ENCODE peak calls at places on chromosomes 13 and 19, in five cellular contexts. P is breast epithelium, C is lower leg skin, Y is fibroblast of lung, F is AG04450. K is an unnamed sample.

GRCh38 chr19:35021016-35021415 is 9.3 kb upstream of the SCN1B start:
- DNase-seq in P (no peak), C (no peak), Y (no peak), F (no peak), K (no peak)

GRCh38 chr19:34120846-34121639 is 51.3 kb upstream of the LSM14A start:
- DNase-seq in P (no peak), C (no peak), Y (peak; percentile 34), F (peak; percentile 20), K (peak; percentile 69)

GRCh38 chr13:36157475-36157874 is 26.3 kb upstream of the DCLK1 start:
- DNase-seq in P (no peak), C (no peak), Y (no peak), F (no peak), K (no peak)

GRCh38 chr13:31538067-31539042 is 201.0 kb upstream of the RXFP2 start:
- DNase-seq in P (no peak), C (no peak), Y (peak; percentile 29), F (no peak), K (peak; percentile 22)

GRCh38 chr19:32265991-32266390 is 79.4 kb upstream of the ZNF507 start:
- DNase-seq in P (no peak), C (no peak), Y (no peak), F (no peak), K (no peak)

GRCh38 chr13:84821261-84821660 is 939.0 kb upstream of the SLITRK1 start:
- DNase-seq in P (no peak), C (no peak), Y (peak; percentile 11), F (no peak), K (no peak)

GRCh38 chr19:32349724-32350475 is 4.5 kb downstream of the ZNF507 start:
- DNase-seq in P (no peak), C (no peak), Y (no peak), F (no peak), K (no peak)

GRCh38 chr13:110334256-110334655 is 27.2 kb downstream of the COL4A2 start:
- DNase-seq in P (no peak), C (no peak), Y (peak; percentile 96), F (no peak), K (no peak)

GRCh38 chr19:55465460-55466245 is 1.1 kb upstream of the C19orf85 start:
- DNase-seq in P (no peak), C (no peak), Y (no peak), F (no peak), K (no peak)

GRCh38 chr13:110913322-110913721 is 1.5 kb downstream of the ANKRD10 start:
- DNase-seq in P (no peak), C (no peak), Y (peak; percentile 33), F (no peak), K (peak; percentile 16)

GRCh38 chr19:34962945-34963530 is 991 bp downstream of the ZNF792 start:
- DNase-seq in P (no peak), C (no peak), Y (no peak), F (no peak), K (peak; percentile 37)

GRCh38 chr19:49338691-49339363 is 3.6 kb downstream of the CD37 start:
- DNase-seq in P (peak; percentile 94), C (peak; percentile 84), Y (peak; percentile 49), F (no peak), K (peak; percentile 99)

GRCh38 chr19:7869910-7870511 is 4.2 kb downstream of the PRR36 start:
- DNase-seq in P (peak; percentile 78), C (no peak), Y (no peak), F (no peak), K (peak; percentile 92)

GRCh38 chr13:24127116-24127631 is 33.3 kb upstream of the SPATA13 start:
- DNase-seq in P (no peak), C (no peak), Y (peak; percentile 31), F (no peak), K (no peak)

GRCh38 chr19:956747-957451 is 27.2 kb upstream of the WDR18 start:
- DNase-seq in P (no peak), C (no peak), Y (peak; percentile 65), F (no peak), K (peak; percentile 87)

GRCh38 chr13:47639716-47640447 is 361.2 kb downstream of the SUCLA2 start:
- DNase-seq in P (no peak), C (no peak), Y (no peak), F (no peak), K (no peak)

GRCh38 chr13:70237131-70237530 is 128.9 kb upstream of the KLHL1 start:
- DNase-seq in P (no peak), C (no peak), Y (peak; percentile 23), F (no peak), K (no peak)

GRCh38 chr19:19661141-19661674 is 2.3 kb downstream of the ATP13A1 start:
- DNase-seq in P (no peak), C (no peak), Y (no peak), F (no peak), K (peak; percentile 13)

GRCh38 chr19:32219881-32220552 is 125.4 kb upstream of the ZNF507 start:
- DNase-seq in P (no peak), C (peak; percentile 50), Y (no peak), F (no peak), K (no peak)

GRCh38 chr13:83738407-83738806 is 143.9 kb downstream of the SLITRK1 start:
- DNase-seq in P (no peak), C (no peak), Y (no peak), F (no peak), K (no peak)

GRCh38 chr19:48724796-48725753 is 5.5 kb upstream of the MAMSTR start:
- DNase-seq in P (no peak), C (peak; percentile 61), Y (peak; percentile 81), F (peak; percentile 63), K (peak; percentile 89)

GRCh38 chr13:71661921-71662320 is 205.1 kb downstream of the DACH1 start:
- DNase-seq in P (no peak), C (no peak), Y (peak; percentile 86), F (no peak), K (no peak)

GRCh38 chr13:50494110-50494509 is 349.4 kb downstream of the DLEU7 start:
- DNase-seq in P (no peak), C (no peak), Y (no peak), F (no peak), K (no peak)

GRCh38 chr19:33273881-33274662 is 28.3 kb downstream of the CEBPA start:
- DNase-seq in P (no peak), C (no peak), Y (peak; percentile 88), F (peak; percentile 34), K (no peak)

GRCh38 chr19:10104665-10105221 is 1.4 kb upstream of the PPAN start:
- DNase-seq in P (no peak), C (no peak), Y (no peak), F (no peak), K (peak; percentile 41)

GRCh38 chr19:22261596-22261995 is 24.6 kb upstream of the ZNF729 start:
- DNase-seq in P (no peak), C (no peak), Y (no peak), F (no peak), K (no peak)

GRCh38 chr13:102960959-102961358 is 105.3 kb downstream of the SLC10A2 start:
- DNase-seq in P (no peak), C (no peak), Y (no peak), F (no peak), K (no peak)

GRCh38 chr19:19460258-19460731 is 54.8 kb downstream of the GATAD2A start:
- DNase-seq in P (no peak), C (no peak), Y (no peak), F (no peak), K (no peak)

GRCh38 chr13:73076013-73076412 is 17.2 kb downstream of the KLF5 start:
- DNase-seq in P (no peak), C (no peak), Y (no peak), F (no peak), K (no peak)

GRCh38 chr19:51111606-51112005 is 3.4 kb upstream of the CTU1 start:
- DNase-seq in P (no peak), C (no peak), Y (no peak), F (no peak), K (no peak)

GRCh38 chr19:14138576-14139265 is 2.3 kb upstream of the ASF1B start:
- DNase-seq in P (no peak), C (no peak), Y (peak; percentile 61), F (no peak), K (no peak)

GRCh38 chr19:11281336-11282049 is 14.5 kb upstream of the TSPAN16 start:
- DNase-seq in P (no peak), C (no peak), Y (no peak), F (no peak), K (no peak)

GRCh38 chr13:73399347-73400216 is 340.8 kb downstream of the KLF5 start:
- DNase-seq in P (no peak), C (no peak), Y (peak; percentile 16), F (no peak), K (no peak)

GRCh38 chr13:74134777-74135305 is 637 bp upstream of the KLF12 start:
- DNase-seq in P (no peak), C (no peak), Y (no peak), F (no peak), K (peak; percentile 76)

GRCh38 chr13:36344886-36345437 is 1.2 kb downstream of the SPART start:
- DNase-seq in P (no peak), C (no peak), Y (peak; percentile 17), F (no peak), K (peak; percentile 19)

GRCh38 chr19:5987077-5987818 is 9.3 kb upstream of the RANBP3 start:
- DNase-seq in P (peak; percentile 71), C (peak; percentile 73), Y (peak; percentile 62), F (peak; percentile 51), K (peak; percentile 82)
- H3K4me3 ChIP-seq in P (peak overlapping the region; percentile 40), C (no peak overlapping the region), Y (peak overlapping the region; percentile 42), F (peak overlapping the region; percentile 53), K (no peak overlapping the region)

GRCh38 chr13:34750078-34750703 is 191.9 kb upstream of the NBEA start:
- DNase-seq in P (no peak), C (no peak), Y (peak; percentile 24), F (no peak), K (peak; percentile 28)
- H3K4me3 ChIP-seq in P (peak overlapping the region; percentile 44), C (no peak overlapping the region), Y (no peak overlapping the region), F (no peak overlapping the region), K (peak overlapping the region; percentile 16)

GRCh38 chr19:2034729-2035589 is 16.1 kb downstream of the MKNK2 start:
- DNase-seq in P (no peak), C (no peak), Y (no peak), F (no peak), K (peak; percentile 98)
- H3K4me3 ChIP-seq in P (no peak overlapping the region), C (no peak overlapping the region), Y (no peak overlapping the region), F (no peak overlapping the region), K (peak overlapping the region; percentile 41)

GRCh38 chr13:19589312-19589711 is 28.0 kb upstream of the TPTE2 start:
- DNase-seq in P (no peak), C (no peak), Y (no peak), F (no peak), K (no peak)

GRCh38 chr13:19592657-19593175 is 31.4 kb upstream of the TPTE2 start:
- DNase-seq in P (no peak), C (no peak), Y (no peak), F (no peak), K (no peak)

GRCh38 chr13:19590423-19590822 is 29.1 kb upstream of the TPTE2 start:
- DNase-seq in P (no peak), C (no peak), Y (no peak), F (no peak), K (no peak)

GRCh38 chr13:19587635-19588300 is 26.4 kb upstream of the TPTE2 start:
- DNase-seq in P (no peak), C (no peak), Y (peak; percentile 36), F (no peak), K (no peak)

DNA sequence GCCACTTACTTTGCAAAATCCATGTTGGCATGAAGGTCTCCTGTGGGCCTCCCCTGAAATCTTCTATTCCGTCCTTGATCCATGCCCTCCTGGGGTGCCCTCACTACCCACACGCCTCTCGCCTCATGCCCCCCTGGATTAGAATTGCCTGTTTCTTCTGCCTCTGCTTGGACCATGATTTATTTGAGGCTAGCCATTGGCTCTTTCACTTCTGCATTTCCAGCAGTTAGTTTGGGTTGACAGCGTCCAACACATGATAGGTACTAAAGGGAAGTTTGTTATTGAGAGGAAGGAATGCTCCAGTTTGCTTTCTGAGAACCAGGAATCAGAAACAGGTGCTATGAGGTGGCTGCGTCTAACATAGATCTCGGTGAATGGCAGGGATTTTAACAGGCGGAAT is 30.5 kb upstream of the TPTE2 start:
- DNase-seq in P (no peak), C (no peak), Y (no peak), F (no peak), K (no peak)
- H3K4me3 ChIP-seq in P (no peak overlapping the region), C (no peak overlapping the region), Y (no peak overlapping the region), F (no peak overlapping the region), K (no peak overlapping the region)

K was measured in H7.